ENCODE peak calls at places on chromosome 10, in eight cellular contexts. B is CD8-positive, alpha-beta T cell; Q is DND-41; N is adrenal gland; C is AG04450; Y is brain microvascular endothelial cell; T is GM12865; Z is body of pancreas. F is an unnamed sample.

GRCh38 chr10:28913436-28913835 is 236.1 kb downstream of the BAMBI start:
- DNase-seq in B (no peak), Q (no peak), N (no peak), C (no peak), Y (no peak), T (no peak), Z (no peak), F (no peak)

GRCh38 chr10:132066186-132066585 is 440 bp downstream of the JAKMIP3 start:
- DNase-seq in B (no peak), Q (no peak), N (peak; percentile 51), C (no peak), Y (peak; percentile 18), T (no peak), Z (no peak), F (no peak)

GRCh38 chr10:42941790-42942189 is 135.1 kb upstream of the RET start:
- DNase-seq in B (no peak), Q (no peak), N (peak; percentile 65), C (no peak), Y (no peak), T (no peak), Z (no peak), F (peak; percentile 26)

GRCh38 chr10:29140151-29140550 is 148.7 kb upstream of the LYZL1 start:
- DNase-seq in B (no peak), Q (no peak), N (no peak), C (no peak), Y (no peak), T (no peak), Z (no peak), F (no peak)

GRCh38 chr10:34434119-34434594 is 380.9 kb downstream of the PARD3 start:
- DNase-seq in B (no peak), Q (no peak), N (no peak), C (no peak), Y (peak; percentile 72), T (no peak), Z (no peak), F (no peak)

GRCh38 chr10:20265146-20265545 is 448.9 kb downstream of the PLXDC2 start:
- DNase-seq in B (no peak), Q (no peak), N (no peak), C (no peak), Y (no peak), T (no peak), Z (no peak), F (no peak)

GRCh38 chr10:118809372-118809695 is 54.6 kb upstream of the CACUL1 start:
- DNase-seq in B (no peak), Q (no peak), N (no peak), C (no peak), Y (no peak), T (no peak), Z (no peak), F (no peak)

GRCh38 chr10:94274142-94274787 is 88.5 kb downstream of the NOC3L start:
- DNase-seq in B (no peak), Q (no peak), N (peak; percentile 59), C (no peak), Y (no peak), T (no peak), Z (peak; percentile 43), F (no peak)

GRCh38 chr10:48439581-48440041 is 133.1 kb downstream of the MAPK8 start:
- DNase-seq in B (no peak), Q (no peak), N (peak; percentile 49), C (no peak), Y (no peak), T (no peak), Z (peak; percentile 77), F (peak; percentile 46)

GRCh38 chr10:119268871-119269506 is 61.6 kb downstream of the GRK5 start:
- DNase-seq in B (peak; percentile 76), Q (peak; percentile 79), N (no peak), C (no peak), Y (no peak), T (peak; percentile 89), Z (no peak), F (no peak)

GRCh38 chr10:21191512-21191911 is 294.4 kb upstream of the NEBL start:
- DNase-seq in B (no peak), Q (no peak), N (no peak), C (no peak), Y (no peak), T (no peak), Z (no peak), F (no peak)

GRCh38 chr10:121648078-121648477 is 49.8 kb upstream of the FGFR2 start:
- DNase-seq in B (no peak), Q (no peak), N (no peak), C (no peak), Y (no peak), T (no peak), Z (no peak), F (no peak)

GRCh38 chr10:20993387-20994170 is 96.5 kb upstream of the NEBL start:
- DNase-seq in B (no peak), Q (no peak), N (no peak), C (no peak), Y (peak; percentile 72), T (no peak), Z (no peak), F (no peak)

DNA sequence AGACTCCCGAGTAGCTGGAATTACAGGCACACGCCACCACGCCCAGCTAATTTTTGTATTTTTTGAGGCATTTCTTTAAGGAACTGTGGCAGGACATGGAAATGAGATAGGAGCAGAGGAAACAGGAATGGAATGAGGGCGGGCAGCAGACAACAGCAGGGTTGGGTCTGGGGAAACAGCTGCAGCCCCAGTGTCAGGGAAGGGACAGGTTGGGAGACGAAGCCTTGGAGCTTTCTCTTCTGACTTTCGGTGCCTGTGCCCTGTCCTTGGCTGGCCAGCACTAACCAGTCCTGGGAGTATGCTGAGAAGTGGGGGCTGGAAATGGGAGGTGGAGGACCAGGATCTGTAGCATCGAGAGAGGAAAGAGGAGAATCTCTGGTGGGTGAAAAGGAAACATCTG is 47.4 kb downstream of the ATOH7 start:
- DNase-seq in B (no peak), Q (no peak), N (no peak), C (no peak), Y (no peak), T (no peak), Z (no peak), F (no peak)
- H3K4me3 ChIP-seq in B (no peak overlapping the region), Q (no peak overlapping the region), N (no peak overlapping the region), C (no peak overlapping the region), Y (no peak overlapping the region), T (no peak overlapping the region), Z (no peak overlapping the region), F (no peak overlapping the region)

GRCh38 chr10:33350041-33350440 is 15.6 kb upstream of the NRP1 start:
- DNase-seq in B (no peak), Q (no peak), N (no peak), C (no peak), Y (no peak), T (no peak), Z (no peak), F (no peak)
- TF ChIP-seq CTCF in B (no peak), Q (no peak), N (no peak), C (no peak), Y (no peak), T (no peak), Z (no peak), F (no peak)

GRCh38 chr10:75406158-75407065 is 4.8 kb upstream of the ZNF503 start:
- DNase-seq in B (no peak), Q (no peak), N (no peak), C (no peak), Y (no peak), T (no peak), Z (peak; percentile 20), F (no peak)

GRCh38 chr10:75405201-75406143 is 3.9 kb upstream of the ZNF503 start:
- DNase-seq in B (no peak), Q (no peak), N (peak; percentile 90), C (no peak), Y (no peak), T (no peak), Z (peak; percentile 83), F (peak; percentile 81)

GRCh38 chr10:75404023-75404334 is 2.4 kb upstream of the ZNF503 start:
- DNase-seq in B (no peak), Q (no peak), N (no peak), C (no peak), Y (no peak), T (no peak), Z (no peak), F (no peak)

GRCh38 chr10:75403144-75404022 is 1.8 kb upstream of the ZNF503 start:
- DNase-seq in B (no peak), Q (no peak), N (peak; percentile 78), C (no peak), Y (no peak), T (no peak), Z (peak; percentile 68), F (peak; percentile 82)

DNA sequence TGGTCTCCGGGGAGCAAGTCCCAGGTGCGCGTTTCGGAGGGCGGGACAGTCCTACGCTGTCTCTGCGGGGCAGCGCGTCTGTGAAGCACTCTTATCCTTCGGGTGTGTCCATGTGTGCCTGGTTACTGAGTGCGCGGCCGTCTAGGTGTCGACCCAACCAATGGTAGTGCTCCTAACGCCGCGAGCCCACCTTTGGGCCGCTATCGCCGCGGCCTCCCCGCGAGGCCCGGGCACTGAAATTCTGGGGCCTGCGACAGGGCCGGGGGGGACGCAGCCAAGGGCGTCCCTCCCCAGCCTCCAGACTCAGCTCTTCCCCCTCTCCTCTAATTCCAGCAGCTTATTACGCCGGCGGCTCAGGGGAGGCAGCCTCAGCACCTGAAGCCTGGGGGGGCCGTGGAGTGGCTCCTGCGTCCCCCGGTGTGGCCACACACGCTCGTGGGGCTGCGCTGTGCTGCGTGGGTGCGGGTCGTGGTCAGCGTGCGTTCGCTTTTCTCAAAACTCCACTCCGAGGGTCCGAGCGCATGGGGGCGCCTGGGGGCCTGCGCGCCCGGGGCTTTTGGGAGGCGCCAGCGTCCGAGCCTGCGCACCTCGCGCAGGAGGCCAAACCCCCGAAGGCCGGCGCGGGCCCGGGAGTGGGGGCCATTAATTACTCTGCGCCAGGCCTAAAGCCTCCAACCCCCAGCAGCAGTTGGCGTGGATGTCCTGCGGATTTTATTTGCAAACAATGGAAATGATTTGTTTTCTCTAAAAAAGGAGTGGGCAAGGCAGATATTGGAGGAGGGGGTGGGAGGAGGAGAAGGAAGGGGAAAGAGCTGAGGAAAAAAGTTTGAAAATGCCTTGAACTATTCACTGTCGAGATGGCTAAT is 3.0 kb upstream of the ZNF503 start:
- DNase-seq in B (no peak), Q (no peak), N (peak; percentile 78), C (no peak), Y (no peak), T (no peak), Z (peak; percentile 68), F (peak; percentile 79)
- H3K4me3 ChIP-seq in B (no peak overlapping the region), Q (no peak overlapping the region), N (peak overlapping the region; percentile 66), C (peak overlapping the region; percentile 7), Y (peak overlapping the region; percentile 96), T (no peak overlapping the region), Z (peak overlapping the region; percentile 19), F (peak overlapping the region; percentile 60)

DNA sequence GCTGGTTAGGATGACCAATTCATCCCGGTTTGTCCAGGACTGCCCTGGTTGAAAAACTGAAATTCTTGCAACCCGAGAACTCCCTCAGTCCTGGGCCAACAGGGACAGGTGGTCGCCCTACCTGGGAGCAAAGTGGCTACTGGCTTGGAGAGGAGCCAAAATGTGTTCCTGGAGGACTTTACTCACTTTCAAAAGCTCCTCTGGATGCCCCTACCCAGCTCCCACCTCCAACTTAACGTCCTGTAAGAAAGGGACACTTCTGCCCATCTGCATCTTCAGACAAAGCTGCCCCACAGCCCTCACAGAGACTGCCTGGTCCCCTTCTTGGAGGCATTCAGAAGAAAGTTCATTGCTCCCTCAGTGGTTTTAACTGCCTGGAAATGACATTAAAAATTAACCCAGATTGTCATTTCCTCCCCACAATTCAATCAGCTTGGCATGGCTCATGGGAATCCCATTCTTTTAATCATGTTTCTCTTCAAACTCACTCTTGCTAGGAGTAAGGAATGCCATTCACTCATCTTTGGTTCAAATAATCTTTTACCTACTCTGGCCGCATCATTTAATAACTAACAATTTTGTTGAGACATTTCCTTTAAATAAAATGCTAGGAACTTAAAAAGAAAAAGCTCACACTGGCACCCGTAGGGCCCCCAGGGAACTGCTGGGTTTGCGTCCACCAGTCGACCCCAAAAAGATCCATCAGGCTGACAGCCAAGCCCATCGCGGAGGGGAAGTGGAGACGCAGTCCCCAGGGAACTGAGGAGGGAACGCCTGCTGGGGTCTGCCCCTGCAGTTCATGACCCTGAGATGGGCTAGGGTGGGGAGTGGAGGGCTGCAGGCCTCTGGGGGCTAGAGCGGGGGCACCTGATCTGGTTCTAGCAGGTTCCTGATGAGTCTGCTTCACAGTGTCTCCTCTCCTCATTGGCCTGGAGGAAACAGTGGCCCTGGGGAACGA is 24.2 kb upstream of the HSPA12A start:
- DNase-seq in B (no peak), Q (no peak), N (no peak), C (no peak), Y (no peak), T (no peak), Z (no peak), F (no peak)
- TF ChIP-seq CTCF in B (no peak), Q (no peak), N (peak; percentile 10), C (peak; percentile 10), Y (peak; percentile 5), T (no peak), Z (no peak), F (no peak)

F was measured in kidney.